ENCODE peak calls at places on chromosome 6, in five cellular contexts. K, H, U, B and C are unnamed samples.
A peak's percentile ranks its signal among the peaks of the same experiment; 100 is the strongest.

GRCh38 chr6:130167655-130168054 is 55.1 kb downstream of the SAMD3 start:
- DNase-seq in K (no peak), H (no peak), U (no peak), B (no peak), C (no peak)

GRCh38 chr6:4209201-4209600 is 73.8 kb upstream of the ECI2 start:
- DNase-seq in K (no peak), H (no peak), U (no peak), B (no peak), C (no peak)

GRCh38 chr6:126180585-126180984 is 159.3 kb upstream of the CENPW start:
- DNase-seq in K (peak; percentile 25), H (no peak), U (peak; percentile 89), B (peak; percentile 52), C (no peak)

GRCh38 chr6:153790048-153790447 is 249.0 kb upstream of the OPRM1 start:
- DNase-seq in K (no peak), H (no peak), U (peak; percentile 19), B (peak; percentile 49), C (no peak)

GRCh38 chr6:106116125-106116524 is 30.0 kb downstream of the PRDM1 start:
- DNase-seq in K (no peak), H (no peak), U (no peak), B (no peak), C (no peak)

GRCh38 chr6:157143171-157143884 is 180.0 kb downstream of the TMEM242 start:
- DNase-seq in K (no peak), H (no peak), U (no peak), B (no peak), C (no peak)

GRCh38 chr6:96520039-96520850 is 1.4 kb upstream of the UFL1 start:
- DNase-seq in K (no peak), H (no peak), U (peak; percentile 86), B (no peak), C (peak; percentile 24)

GRCh38 chr6:94238868-94239267 is 819.5 kb upstream of the EPHA7 start:
- DNase-seq in K (no peak), H (no peak), U (no peak), B (no peak), C (no peak)

GRCh38 chr6:127210725-127211124 is 55.9 kb upstream of the RNF146 start:
- DNase-seq in K (no peak), H (no peak), U (no peak), B (no peak), C (no peak)

GRCh38 chr6:151391021-151391470 is 313 bp downstream of the ZBTB2 start:
- DNase-seq in K (no peak), H (no peak), U (no peak), B (peak; percentile 52), C (peak; percentile 88)

GRCh38 chr6:84892666-84893065 is 128.3 kb upstream of the TBX18 start:
- DNase-seq in K (no peak), H (no peak), U (no peak), B (no peak), C (no peak)

GRCh38 chr6:93294879-93295278 is 124.5 kb downstream of the EPHA7 start:
- DNase-seq in K (no peak), H (no peak), U (no peak), B (no peak), C (no peak)

GRCh38 chr6:93916716-93917115 is 497.4 kb upstream of the EPHA7 start:
- DNase-seq in K (no peak), H (no peak), U (no peak), B (no peak), C (no peak)

GRCh38 chr6:15553031-15553430 is 109.8 kb downstream of the DTNBP1 start:
- DNase-seq in K (no peak), H (no peak), U (no peak), B (no peak), C (no peak)

GRCh38 chr6:75285156-75285639 is 606 bp upstream of the TMEM30A start:
- DNase-seq in K (no peak), H (no peak), U (no peak), B (no peak), C (peak; percentile 11)

GRCh38 chr6:164013480-164014208 is 599.1 kb downstream of the QKI start:
- DNase-seq in K (no peak), H (no peak), U (no peak), B (no peak), C (no peak)

GRCh38 chr6:40413231-40413755 is 173.9 kb downstream of the LRFN2 start:
- DNase-seq in K (no peak), H (no peak), U (no peak), B (no peak), C (no peak)

GRCh38 chr6:129498950-129499870 is 210.8 kb downstream of the ARHGAP18 start:
- DNase-seq in K (no peak), H (no peak), U (peak; percentile 67), B (peak; percentile 58), C (peak; percentile 72)

GRCh38 chr6:156729248-156729647 is 47.9 kb upstream of the ARID1B start:
- DNase-seq in K (peak; percentile 36), H (no peak), U (peak; percentile 26), B (no peak), C (no peak)

GRCh38 chr6:139577991-139578604 is 203.7 kb upstream of the CITED2 start:
- DNase-seq in K (no peak), H (no peak), U (no peak), B (peak; percentile 23), C (no peak)

GRCh38 chr6:18362058-18362561 is 25.0 kb upstream of the RNF144B start:
- DNase-seq in K (no peak), H (no peak), U (no peak), B (no peak), C (no peak)

GRCh38 chr6:11851405-11851804 is 72.8 kb upstream of the ADTRP start:
- DNase-seq in K (no peak), H (no peak), U (no peak), B (no peak), C (no peak)

GRCh38 chr6:90296346-90297123 is at the start of gene BACH2:
- DNase-seq in K (no peak), H (peak; percentile 70), U (peak; percentile 68), B (peak; percentile 73), C (peak; percentile 86)

GRCh38 chr6:46486186-46486585 is 5.1 kb downstream of the RCAN2 start:
- DNase-seq in K (no peak), H (no peak), U (no peak), B (peak; percentile 21), C (no peak)

GRCh38 chr6:109595998-109596397 is 95.0 kb downstream of the AK9 start:
- DNase-seq in K (no peak), H (no peak), U (peak; percentile 18), B (peak; percentile 26), C (no peak)

GRCh38 chr6:127972815-127973214 is 72.0 kb upstream of the THEMIS start:
- DNase-seq in K (no peak), H (no peak), U (no peak), B (no peak), C (no peak)

GRCh38 chr6:32074996-32075532 is 34.1 kb downstream of the TNXB start:
- DNase-seq in K (no peak), H (no peak), U (no peak), B (no peak), C (no peak)

GRCh38 chr6:86707545-86708120 is 229.7 kb upstream of the HTR1E start:
- DNase-seq in K (no peak), H (no peak), U (no peak), B (no peak), C (no peak)

GRCh38 chr6:97053643-97054411 is 129.3 kb downstream of the KLHL32 start:
- DNase-seq in K (no peak), H (no peak), U (peak; percentile 21), B (no peak), C (no peak)

DNA sequence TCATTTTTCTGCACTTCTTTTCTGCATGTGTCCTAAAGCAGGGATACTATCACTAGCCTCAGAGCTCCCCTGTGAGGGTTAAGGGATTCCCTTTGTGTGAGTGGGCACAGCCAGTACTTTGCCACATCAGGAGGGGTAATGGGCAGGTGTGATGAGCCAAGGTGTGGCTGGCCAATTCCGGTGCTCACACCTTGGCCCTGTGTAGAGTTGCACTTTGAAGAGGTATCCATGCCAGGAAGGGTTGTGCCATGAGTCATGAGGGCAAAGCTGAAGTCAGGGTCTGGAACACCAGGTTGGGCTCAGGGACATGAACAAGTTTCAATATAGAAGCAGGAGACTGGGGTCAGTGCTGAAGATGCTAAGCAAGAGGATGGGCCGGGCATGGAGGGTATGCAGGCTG is 125.8 kb upstream of the RREB1 start:
- DNase-seq in K (no peak), H (no peak), U (peak; percentile 51), B (no peak), C (no peak)
- TF ChIP-seq SRF in K (no peak), H (no peak), U (no peak), B (no peak), C (no peak)

DNA sequence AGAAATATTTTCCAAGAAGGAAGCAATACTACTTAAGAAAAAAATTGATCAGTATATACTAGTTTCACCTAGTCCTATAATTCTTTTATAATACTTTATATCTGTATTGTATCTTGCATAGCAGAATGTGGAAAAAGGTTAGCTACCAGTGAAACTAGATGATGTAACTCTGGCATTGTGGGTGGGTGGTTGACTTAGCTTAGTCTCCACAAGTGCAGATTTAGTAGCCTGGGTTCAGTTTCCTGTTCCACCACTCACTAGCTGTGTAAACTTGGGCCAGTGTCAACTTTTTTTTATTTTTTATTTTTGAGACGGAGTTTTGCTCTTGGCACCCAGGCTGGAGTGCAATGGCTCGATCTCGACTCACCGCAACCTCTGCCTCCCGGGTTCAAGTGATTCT is 2.0 kb downstream of the MUC21 start:
- DNase-seq in K (no peak), H (no peak), U (no peak), B (no peak), C (no peak)
- TF ChIP-seq SRF in K (no peak), H (no peak), U (no peak), B (no peak), C (no peak)

DNA sequence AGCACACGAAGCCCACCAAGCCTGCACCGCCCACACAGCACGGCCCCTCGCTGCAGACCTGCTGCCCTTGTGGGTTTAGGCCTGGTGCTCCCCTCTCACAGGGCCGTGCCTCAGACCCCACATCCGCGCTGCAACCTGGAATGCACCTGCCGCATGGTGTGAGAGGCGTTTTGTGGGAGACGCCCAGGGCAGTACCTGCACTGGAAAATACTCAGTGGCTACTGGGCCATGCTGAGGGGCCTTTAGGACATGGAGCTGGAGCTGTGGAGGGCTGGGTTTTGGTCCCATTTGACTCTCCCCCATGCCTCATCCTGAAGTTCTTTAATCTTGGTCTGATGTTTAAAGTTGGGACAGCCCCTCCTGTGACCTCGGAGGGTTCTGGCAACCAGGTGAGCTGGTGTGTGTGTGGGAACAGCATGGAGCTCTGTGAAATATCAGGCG is 116.3 kb downstream of the ERMARD start:
- DNase-seq in K (no peak), H (no peak), U (no peak), B (no peak), C (no peak)
- TF ChIP-seq SRF in K (no peak), H (no peak), U (no peak), B (no peak), C (no peak)

GRCh38 chr6:27415898-27416297 is 27.3 kb downstream of the ZNF391 start:
- DNase-seq in K (no peak), H (no peak), U (no peak), B (no peak), C (no peak)
- TF ChIP-seq SRF in K (no peak), H (no peak), U (no peak), B (no peak), C (no peak)

GRCh38 chr6:37127961-37128862 is 41.7 kb upstream of the PIM1 start:
- DNase-seq in K (no peak), H (no peak), U (no peak), B (peak; percentile 97), C (peak; percentile 65)
- TF ChIP-seq SRF in K (no peak), H (no peak), U (no peak), B (no peak), C (peak; percentile 78)